ENCODE peak calls at places on chromosome 1, in nine cellular contexts. J, T, I, X, O, N, V, B and A are unnamed samples.

GRCh38 chr1:67052741-67053534 is 1.0 kb downstream of the SLC35D1 start:
- DNase-seq in B (no peak), O (peak), T (peak), X (peak), I (peak), V (peak), N (peak), J (peak), A (no peak)

GRCh38 chr1:197808843-197809242 is 33.6 kb upstream of the DENND1B start:
- DNase-seq in N (no peak), B (no peak), V (no peak), J (peak), X (no peak), O (no peak), T (no peak), I (no peak), A (no peak)

GRCh38 chr1:204081156-204081790 is 8.4 kb downstream of the SOX13 start:
- DNase-seq in I (no peak), T (no peak), N (peak), O (no peak), X (no peak), B (no peak), V (no peak), J (no peak), A (no peak)

GRCh38 chr1:50955116-50955515 is 5.0 kb downstream of the FAF1 start:
- DNase-seq in B (no peak), J (peak), O (no peak), V (no peak), I (no peak), T (no peak), N (no peak), X (no peak), A (no peak)

GRCh38 chr1:228236744-228237143 is 28.9 kb downstream of the OBSCN start:
- DNase-seq in V (no peak), I (peak), N (peak), X (no peak), O (no peak), J (peak), B (no peak), T (no peak), A (no peak)

GRCh38 chr1:117930484-117930883 is 945 bp downstream of the WDR3 start:
- DNase-seq in J (no peak), N (peak), T (no peak), V (no peak), I (no peak), X (no peak), O (no peak), B (no peak), A (no peak)

GRCh38 chr1:44808938-44809917 is 905 bp downstream of the BTBD19 start:
- DNase-seq in X (no peak), J (peak), B (no peak), N (peak), T (peak), V (peak), I (peak), O (peak), A (no peak)

GRCh38 chr1:99956755-99957154 is 13.0 kb upstream of the SLC35A3 start:
- DNase-seq in O (no peak), B (no peak), N (peak), X (no peak), I (no peak), V (no peak), J (no peak), T (no peak), A (no peak)

GRCh38 chr1:3902546-3902945 is 2.5 kb upstream of the C1orf174 start:
- DNase-seq in J (no peak), O (peak), X (no peak), N (no peak), B (no peak), V (peak), I (no peak), T (no peak), A (no peak)